ENCODE peak calls at places on chromosomes 1 and 21, in seven cellular contexts. One of them, this sample, is unnamed. For H3K4me1, the result is how much of the 10 kb centered on the place peaks cover.

GRCh38 chr1:41682149-41682548 is 197.7 kb upstream of the EDN2 start:
- DNase-seq in mesendoderm: no peak
- DNase-seq in left lung: no peak
- DNase-seq in PC-9: no peak
- DNase-seq in DND-41: no peak
- DNase-seq in H1: no peak
- DNase-seq in mucosa of descending colon: no peak
- DNase-seq in this sample: no peak

GRCh38 chr1:29970747-29971325 is 734.5 kb downstream of the PTPRU start:
- DNase-seq in mesendoderm: no peak
- DNase-seq in DND-41: no peak
- DNase-seq in H1: peak
- DNase-seq in PC-9: no peak
- DNase-seq in mucosa of descending colon: no peak
- DNase-seq in left lung: no peak
- DNase-seq in this sample: no peak

GRCh38 chr1:248913933-248914332 is 7.9 kb downstream of the PGBD2 start:
- DNase-seq in PC-9: no peak
- DNase-seq in mesendoderm: no peak
- DNase-seq in left lung: no peak
- DNase-seq in DND-41: no peak
- DNase-seq in H1: no peak
- DNase-seq in mucosa of descending colon: no peak
- DNase-seq in this sample: no peak

GRCh38 chr1:196152975-196153374 is 455.3 kb downstream of the KCNT2 start:
- DNase-seq in PC-9: no peak
- DNase-seq in mesendoderm: no peak
- DNase-seq in DND-41: no peak
- DNase-seq in left lung: no peak
- DNase-seq in H1: no peak
- DNase-seq in mucosa of descending colon: no peak
- DNase-seq in this sample: no peak

GRCh38 chr21:44972301-44972814 is 32.5 kb downstream of the SLX9 start:
- DNase-seq in mesendoderm: peak
- DNase-seq in mucosa of descending colon: no peak
- DNase-seq in H1: no peak
- DNase-seq in DND-41: no peak
- DNase-seq in left lung: no peak
- DNase-seq in PC-9: no peak
- DNase-seq in this sample: no peak

GRCh38 chr1:204478166-204478899 is 16.3 kb downstream of the PIK3C2B start:
- DNase-seq in H1: no peak
- DNase-seq in mesendoderm: no peak
- DNase-seq in left lung: no peak
- DNase-seq in PC-9: no peak
- DNase-seq in mucosa of descending colon: no peak
- DNase-seq in DND-41: no peak
- DNase-seq in this sample: no peak

GRCh38 chr1:161840363-161840762 is 74.2 kb downstream of the ATF6 start:
- DNase-seq in PC-9: no peak
- DNase-seq in DND-41: no peak
- DNase-seq in mucosa of descending colon: no peak
- DNase-seq in H1: no peak
- DNase-seq in left lung: no peak
- DNase-seq in mesendoderm: no peak
- DNase-seq in this sample: no peak

GRCh38 chr21:32771134-32771523 is 426 bp downstream of the PAXBP1 start:
- DNase-seq in PC-9: peak
- DNase-seq in mesendoderm: peak
- DNase-seq in DND-41: peak
- DNase-seq in left lung: peak
- DNase-seq in H1: peak
- DNase-seq in mucosa of descending colon: peak
- DNase-seq in this sample: peak

GRCh38 chr1:185412385-185413074 is 95.5 kb upstream of the IVNS1ABP start:
- DNase-seq in left lung: no peak
- DNase-seq in PC-9: no peak
- DNase-seq in mucosa of descending colon: peak
- DNase-seq in mesendoderm: no peak
- DNase-seq in DND-41: no peak
- DNase-seq in H1: no peak
- DNase-seq in this sample: no peak

GRCh38 chr1:221637641-221638041 is 104.2 kb downstream of the DUSP10 start:
- DNase-seq in left lung: no peak
- DNase-seq in mucosa of descending colon: no peak
- DNase-seq in PC-9: no peak
- DNase-seq in DND-41: no peak
- DNase-seq in mesendoderm: no peak
- DNase-seq in H1: no peak
- DNase-seq in this sample: no peak

GRCh38 chr1:156233421-156234127 is 8.4 kb upstream of the BGLAP start:
- DNase-seq in H1: no peak
- DNase-seq in mesendoderm: peak
- DNase-seq in PC-9: no peak
- DNase-seq in left lung: no peak
- DNase-seq in DND-41: no peak
- DNase-seq in mucosa of descending colon: no peak
- DNase-seq in this sample: no peak

GRCh38 chr1:63787875-63788274 is 14.1 kb downstream of the ROR1 start:
- DNase-seq in mesendoderm: peak
- DNase-seq in mucosa of descending colon: no peak
- DNase-seq in PC-9: no peak
- DNase-seq in left lung: peak
- DNase-seq in H1: no peak
- DNase-seq in DND-41: no peak
- DNase-seq in this sample: no peak

GRCh38 chr1:221727146-221728036 is 14.5 kb downstream of the DUSP10 start:
- DNase-seq in mucosa of descending colon: no peak
- DNase-seq in left lung: no peak
- DNase-seq in H1: no peak
- DNase-seq in DND-41: no peak
- DNase-seq in mesendoderm: no peak
- DNase-seq in PC-9: no peak
- DNase-seq in this sample: no peak

GRCh38 chr1:180178511-180179161 is 24.0 kb downstream of the QSOX1 start:
- DNase-seq in DND-41: peak
- DNase-seq in left lung: peak
- DNase-seq in H1: peak
- DNase-seq in mesendoderm: peak
- DNase-seq in mucosa of descending colon: no peak
- DNase-seq in PC-9: no peak
- DNase-seq in this sample: no peak

GRCh38 chr1:198669023-198669698 is 30.3 kb downstream of the PTPRC start:
- DNase-seq in DND-41: peak
- DNase-seq in mucosa of descending colon: no peak
- DNase-seq in mesendoderm: peak
- DNase-seq in H1: no peak
- DNase-seq in PC-9: peak
- DNase-seq in left lung: no peak
- DNase-seq in this sample: no peak

GRCh38 chr1:217135569-217135915 is 412.3 kb upstream of the ESRRG start:
- DNase-seq in DND-41: no peak
- DNase-seq in mucosa of descending colon: no peak
- DNase-seq in H1: peak
- DNase-seq in left lung: no peak
- DNase-seq in PC-9: no peak
- DNase-seq in mesendoderm: peak
- DNase-seq in this sample: no peak

GRCh38 chr1:71706030-71706671 is 576.2 kb downstream of the NEGR1 start:
- DNase-seq in H1: no peak
- DNase-seq in left lung: no peak
- DNase-seq in PC-9: no peak
- DNase-seq in mesendoderm: no peak
- DNase-seq in DND-41: peak
- DNase-seq in mucosa of descending colon: no peak
- DNase-seq in this sample: no peak

GRCh38 chr1:152513081-152513480 is 1.2 kb upstream of the CRCT1 start:
- DNase-seq in DND-41: no peak
- DNase-seq in mucosa of descending colon: no peak
- DNase-seq in left lung: no peak
- DNase-seq in mesendoderm: no peak
- DNase-seq in PC-9: no peak
- DNase-seq in H1: no peak
- DNase-seq in this sample: no peak

GRCh38 chr1:152515454-152515823 is 1.2 kb downstream of the CRCT1 start:
- DNase-seq in DND-41: no peak
- DNase-seq in left lung: no peak
- DNase-seq in PC-9: no peak
- DNase-seq in mesendoderm: peak
- DNase-seq in H1: no peak
- DNase-seq in mucosa of descending colon: no peak
- DNase-seq in this sample: no peak

GRCh38 chr1:152517237-152517811 is 3.0 kb downstream of the CRCT1 start:
- DNase-seq in DND-41: no peak
- DNase-seq in H1: no peak
- DNase-seq in mesendoderm: no peak
- DNase-seq in left lung: no peak
- DNase-seq in PC-9: no peak
- DNase-seq in mucosa of descending colon: no peak
- DNase-seq in this sample: no peak

GRCh38 chr1:152516082-152516481 is 1.8 kb downstream of the CRCT1 start:
- DNase-seq in PC-9: no peak
- DNase-seq in mesendoderm: no peak
- DNase-seq in H1: no peak
- DNase-seq in mucosa of descending colon: no peak
- DNase-seq in DND-41: no peak
- DNase-seq in left lung: no peak
- DNase-seq in this sample: no peak

DNA sequence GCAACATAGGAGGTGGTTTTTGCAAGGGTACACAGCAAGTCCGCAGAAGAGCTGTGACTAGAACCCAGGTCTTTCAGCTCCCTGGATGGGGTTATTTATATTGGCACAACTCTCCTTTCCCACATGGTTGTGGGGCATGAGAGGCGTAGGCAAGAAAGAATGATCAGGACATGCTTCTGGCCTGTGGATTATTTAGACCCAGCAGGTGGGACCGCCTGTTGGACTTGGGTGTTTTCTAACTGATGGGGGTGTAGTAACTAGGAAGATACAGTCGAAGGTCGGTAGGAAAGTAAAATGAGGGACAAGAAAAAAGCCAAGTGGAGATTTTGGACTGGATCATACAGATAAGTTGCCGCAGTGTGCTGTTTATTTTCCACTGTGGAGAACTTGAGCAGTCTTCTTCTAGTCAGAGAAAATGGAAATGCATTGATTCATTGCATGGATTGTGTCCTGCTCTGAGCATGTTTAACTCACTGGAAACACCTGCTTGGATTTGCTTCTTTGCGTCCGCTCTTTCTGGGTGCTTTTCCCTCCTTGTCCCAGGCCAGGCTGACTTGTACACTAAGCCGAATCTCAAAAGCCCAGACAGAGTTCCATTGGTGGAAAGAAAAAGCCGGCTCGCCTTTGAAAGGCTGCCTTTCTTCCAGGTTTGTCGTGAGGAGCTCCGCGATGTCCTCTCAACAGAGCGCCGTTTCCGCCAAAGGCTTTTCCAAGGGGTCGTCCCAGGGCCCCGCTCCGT is 602 bp downstream of the CRCT1 start:
- DNase-seq in PC-9: no peak
- DNase-seq in H1: no peak
- DNase-seq in mesendoderm: no peak
- DNase-seq in left lung: no peak
- DNase-seq in DND-41: no peak
- DNase-seq in mucosa of descending colon: no peak
- DNase-seq in this sample: no peak
- H3K4me3 ChIP-seq in PC-9: no peak
- H3K4me3 ChIP-seq in H1: no peak
- H3K4me3 ChIP-seq in mesendoderm: no peak
- H3K4me3 ChIP-seq in left lung: no peak
- H3K4me3 ChIP-seq in DND-41: no peak
- H3K4me3 ChIP-seq in mucosa of descending colon: no peak
- H3K4me3 ChIP-seq in this sample: no peak

DNA sequence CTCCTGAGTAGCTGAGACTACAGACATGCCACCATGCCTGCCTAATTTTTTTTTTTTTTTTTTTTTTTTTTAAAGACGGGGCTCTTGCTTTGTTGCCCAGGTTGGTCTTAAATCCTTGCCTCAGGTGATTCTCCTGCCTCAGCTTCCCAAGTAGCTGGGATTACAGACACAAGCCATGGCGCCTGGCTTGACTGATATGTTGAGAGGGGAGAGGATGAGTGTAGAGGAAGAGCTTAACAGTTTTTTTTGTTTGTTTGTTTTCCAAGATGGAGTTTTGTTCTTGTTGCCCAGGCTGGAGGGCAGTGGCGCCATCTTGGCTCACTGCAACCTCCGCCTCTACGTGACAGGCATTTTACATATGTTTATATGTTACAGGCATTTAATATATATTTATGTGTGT is 2.5 kb downstream of the SRP9 start:
- DNase-seq in H1: no peak
- DNase-seq in PC-9: no peak
- DNase-seq in mucosa of descending colon: no peak
- DNase-seq in mesendoderm: no peak
- DNase-seq in left lung: no peak
- DNase-seq in DND-41: no peak
- DNase-seq in this sample: no peak
- H3K4me1 ChIP-seq in H1: under half
- H3K4me1 ChIP-seq in PC-9: under half
- H3K4me1 ChIP-seq in mucosa of descending colon: under half
- H3K4me1 ChIP-seq in mesendoderm: under half
- H3K4me1 ChIP-seq in left lung: half or more
- H3K4me1 ChIP-seq in DND-41: half or more
- H3K4me1 ChIP-seq in this sample: under half

DNA sequence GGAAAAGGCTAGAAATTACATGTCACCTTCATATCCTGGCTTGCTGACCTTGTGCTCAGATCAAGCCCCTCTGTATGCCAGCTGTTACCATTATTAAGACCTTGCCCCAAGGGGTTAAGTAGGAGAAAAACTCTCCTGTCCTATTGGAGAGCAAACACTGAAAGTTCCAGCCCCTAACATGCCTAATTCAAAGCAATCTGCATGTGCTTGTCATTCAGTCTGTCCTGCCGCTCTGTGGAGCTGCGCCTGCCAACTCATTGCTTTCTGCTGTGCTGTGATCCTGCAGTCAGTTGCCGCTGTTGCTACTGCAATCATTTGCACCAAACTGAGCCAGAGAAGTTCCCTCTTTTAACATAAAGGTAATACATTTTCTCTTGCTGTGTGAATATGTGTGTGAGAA is 113.4 kb downstream of the DISP1 start:
- DNase-seq in DND-41: no peak
- DNase-seq in left lung: peak
- DNase-seq in mucosa of descending colon: no peak
- DNase-seq in mesendoderm: peak
- DNase-seq in H1: peak
- DNase-seq in PC-9: no peak
- DNase-seq in this sample: no peak
- H3K4me3 ChIP-seq in DND-41: no peak
- H3K4me3 ChIP-seq in left lung: peak
- H3K4me3 ChIP-seq in mucosa of descending colon: no peak
- H3K4me3 ChIP-seq in mesendoderm: no peak
- H3K4me3 ChIP-seq in H1: no peak
- H3K4me3 ChIP-seq in PC-9: no peak
- H3K4me3 ChIP-seq in this sample: no peak

GRCh38 chr1:56569661-56570060 is 9.7 kb downstream of the PLPP3 start:
- DNase-seq in mucosa of descending colon: no peak
- DNase-seq in mesendoderm: peak
- DNase-seq in DND-41: no peak
- DNase-seq in left lung: no peak
- DNase-seq in H1: no peak
- DNase-seq in PC-9: peak
- DNase-seq in this sample: no peak
- H3K4me1 ChIP-seq in mucosa of descending colon: under half
- H3K4me1 ChIP-seq in mesendoderm: under half
- H3K4me1 ChIP-seq in DND-41: under half
- H3K4me1 ChIP-seq in left lung: half or more
- H3K4me1 ChIP-seq in H1: under half
- H3K4me1 ChIP-seq in PC-9: half or more
- H3K4me1 ChIP-seq in this sample: under half